ENCODE peak calls at places on chromosomes 5 and 9, in four cellular contexts. Y is HCT116, B is esophagus muscularis mucosa, F is endothelial cell of umbilical vein. M is an unnamed sample.

GRCh38 chr9:10678790-10679189 is 66.0 kb upstream of the PTPRD start:
- DNase-seq in Y (no peak), B (no peak), F (no peak), M (no peak)

GRCh38 chr5:147391781-147392180 is 118.1 kb downstream of the DPYSL3 start:
- DNase-seq in F (peak), Y (peak), B (no peak), M (peak)

GRCh38 chr5:3542158-3542557 is 53.5 kb upstream of the IRX1 start:
- DNase-seq in Y (no peak), B (peak), F (no peak), M (no peak)

GRCh38 chr9:128540630-128541355 is 11.6 kb upstream of the SPTAN1 start:
- DNase-seq in F (no peak), Y (no peak), B (no peak), M (no peak)

GRCh38 chr5:12951846-12952245 is 992.6 kb downstream of the DNAH5 start:
- DNase-seq in B (no peak), F (no peak), Y (no peak), M (no peak)

GRCh38 chr9:104875897-104876296 is 52.1 kb downstream of the ABCA1 start:
- DNase-seq in F (no peak), B (no peak), Y (no peak), M (no peak)

GRCh38 chr5:52269395-52269794 is 518.3 kb upstream of the ITGA1 start:
- DNase-seq in B (no peak), F (no peak), Y (no peak), M (no peak)

GRCh38 chr9:132026932-132027585 is 52.6 kb downstream of the MED27 start:
- DNase-seq in B (no peak), F (no peak), Y (no peak), M (no peak)

GRCh38 chr5:82313016-82313415 is 34.9 kb upstream of the RPS23 start:
- DNase-seq in F (no peak), Y (peak), B (no peak), M (no peak)

GRCh38 chr5:135979510-135979909 is 24.7 kb upstream of the LECT2 start:
- DNase-seq in F (peak), B (no peak), Y (no peak), M (no peak)

GRCh38 chr9:98285446-98285845 is 30.0 kb upstream of the TBC1D2 start:
- DNase-seq in F (no peak), B (no peak), Y (no peak), M (no peak)

GRCh38 chr9:89595646-89596045 is 9.2 kb upstream of the GADD45G start:
- DNase-seq in Y (no peak), B (peak), F (no peak), M (no peak)

GRCh38 chr9:2655411-2655901 is 33.9 kb downstream of the VLDLR start:
- DNase-seq in Y (no peak), B (no peak), F (peak), M (peak)

GRCh38 chr9:127129718-127130085 is 7.3 kb upstream of the ANGPTL2 start:
- DNase-seq in Y (no peak), F (no peak), B (no peak), M (no peak)

GRCh38 chr5:154191467-154192261 is 1.1 kb downstream of the GALNT10 start:
- DNase-seq in B (no peak), F (peak), Y (no peak), M (no peak)

GRCh38 chr9:121781701-121782464 is 130.4 kb downstream of the DAB2IP start:
- DNase-seq in Y (no peak), F (no peak), B (no peak), M (no peak)

GRCh38 chr5:35476046-35476445 is 141.6 kb upstream of the SPEF2 start:
- DNase-seq in B (no peak), F (no peak), Y (no peak), M (no peak)

GRCh38 chr5:96146675-96147074 is 185.0 kb upstream of the ELL2 start:
- DNase-seq in Y (peak), F (peak), B (no peak), M (no peak)

GRCh38 chr9:4497855-4498254 is 7.6 kb downstream of the SLC1A1 start:
- DNase-seq in B (no peak), F (peak), Y (no peak), M (no peak)

GRCh38 chr9:104872959-104873850 is 54.8 kb downstream of the ABCA1 start:
- DNase-seq in Y (no peak), B (peak), F (peak), M (peak)

GRCh38 chr5:55232194-55232984 is 1.0 kb downstream of the CCNO start:
- DNase-seq in B (peak), F (peak), Y (peak), M (no peak)

GRCh38 chr9:133528887-133529262 is 4.1 kb upstream of the MYMK start:
- DNase-seq in F (no peak), B (no peak), Y (no peak), M (no peak)

GRCh38 chr5:6733411-6734242 is 20.4 kb downstream of the TENT4A start:
- DNase-seq in F (peak), B (no peak), Y (no peak), M (no peak)

GRCh38 chr5:15105799-15106393 is 234.3 kb upstream of the ANKH start:
- DNase-seq in Y (peak), F (peak), B (no peak), M (peak)

GRCh38 chr5:89313804-89314588 is 431.0 kb upstream of the MEF2C start:
- DNase-seq in F (peak), Y (peak), B (no peak), M (no peak)

GRCh38 chr5:122156724-122157325 is 27.5 kb downstream of the ZNF474 start:
- DNase-seq in F (peak), B (no peak), Y (peak), M (no peak)

GRCh38 chr9:102069969-102070368 is 331.5 kb upstream of the GRIN3A start:
- DNase-seq in F (no peak), Y (no peak), B (no peak), M (no peak)

GRCh38 chr9:134591082-134591571 is 50.5 kb upstream of the COL5A1 start:
- DNase-seq in F (no peak), B (peak), Y (no peak), M (no peak)

GRCh38 chr9:134295101-134295745 is 31.0 kb upstream of the RXRA start:
- DNase-seq in F (no peak), B (no peak), Y (no peak), M (no peak)

GRCh38 chr5:40261984-40262383 is 417.7 kb upstream of the PTGER4 start:
- DNase-seq in B (no peak), Y (no peak), F (no peak), M (no peak)

GRCh38 chr9:16281707-16282106 is 588.8 kb downstream of the BNC2 start:
- DNase-seq in B (no peak), F (no peak), Y (no peak), M (no peak)

GRCh38 chr9:113361304-113362018 is 12.1 kb downstream of the BSPRY start:
- DNase-seq in F (peak), B (no peak), Y (no peak), M (no peak)

GRCh38 chr5:14263700-14264099 is 120.6 kb downstream of the TRIO start:
- DNase-seq in Y (no peak), F (no peak), B (no peak), M (no peak)

GRCh38 chr5:160479926-160480325 is 58.3 kb downstream of the PTTG1 start:
- DNase-seq in B (no peak), Y (no peak), F (peak), M (peak)

GRCh38 chr5:132268698-132269551 is 11.4 kb downstream of the PDLIM4 start:
- DNase-seq in B (peak), Y (no peak), F (no peak), M (no peak)

GRCh38 chr5:148684528-148684927 is 30.2 kb upstream of the HTR4 start:
- DNase-seq in Y (no peak), F (no peak), B (no peak), M (no peak)

GRCh38 chr5:148687871-148688270 is 33.5 kb upstream of the HTR4 start:
- DNase-seq in Y (no peak), B (no peak), F (no peak), M (no peak)

GRCh38 chr5:148688787-148689186 is 34.5 kb upstream of the HTR4 start:
- DNase-seq in F (no peak), Y (no peak), B (no peak), M (no peak)

GRCh38 chr5:148685520-148686134 is 31.3 kb upstream of the HTR4 start:
- DNase-seq in B (no peak), Y (no peak), F (no peak), M (no peak)

DNA sequence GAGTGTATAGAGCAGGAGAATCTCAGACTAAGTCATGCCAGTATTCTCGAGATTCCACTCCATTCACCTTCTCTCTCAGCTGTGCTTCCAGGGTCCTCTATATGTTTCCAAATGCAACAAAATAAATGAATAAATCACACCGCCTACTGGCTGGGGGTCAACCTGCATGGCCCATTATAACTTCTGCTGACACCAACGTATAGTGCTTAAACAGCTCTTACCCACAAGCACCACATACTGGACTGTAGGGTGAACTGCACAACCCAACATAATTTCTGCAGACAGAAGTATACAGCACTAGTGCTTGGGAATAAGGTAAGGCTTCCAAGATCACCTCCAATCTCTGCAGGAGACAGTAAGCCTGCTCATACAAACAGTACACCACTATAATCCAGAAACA is 33.1 kb upstream of the HTR4 start:
- DNase-seq in Y (peak), F (peak), B (no peak), M (peak)
- TF ChIP-seq POLR2AphosphoS5 in Y (no peak), F (no peak), B (no peak), M (no peak)

GRCh38 chr5:116575635-116576042 is 1.0 kb upstream of the SEMA6A start:
- DNase-seq in B (no peak), F (peak), Y (no peak), M (no peak)

GRCh38 chr5:116573279-116573616 is 1.4 kb downstream of the SEMA6A start:
- DNase-seq in F (peak), B (no peak), Y (no peak), M (no peak)

GRCh38 chr5:116572375-116573278 is 2.0 kb downstream of the SEMA6A start:
- DNase-seq in Y (no peak), F (peak), B (no peak), M (no peak)

GRCh38 chr5:116574682-116575634 is at the start of gene SEMA6A:
- DNase-seq in Y (peak), B (peak), F (peak), M (no peak)

DNA sequence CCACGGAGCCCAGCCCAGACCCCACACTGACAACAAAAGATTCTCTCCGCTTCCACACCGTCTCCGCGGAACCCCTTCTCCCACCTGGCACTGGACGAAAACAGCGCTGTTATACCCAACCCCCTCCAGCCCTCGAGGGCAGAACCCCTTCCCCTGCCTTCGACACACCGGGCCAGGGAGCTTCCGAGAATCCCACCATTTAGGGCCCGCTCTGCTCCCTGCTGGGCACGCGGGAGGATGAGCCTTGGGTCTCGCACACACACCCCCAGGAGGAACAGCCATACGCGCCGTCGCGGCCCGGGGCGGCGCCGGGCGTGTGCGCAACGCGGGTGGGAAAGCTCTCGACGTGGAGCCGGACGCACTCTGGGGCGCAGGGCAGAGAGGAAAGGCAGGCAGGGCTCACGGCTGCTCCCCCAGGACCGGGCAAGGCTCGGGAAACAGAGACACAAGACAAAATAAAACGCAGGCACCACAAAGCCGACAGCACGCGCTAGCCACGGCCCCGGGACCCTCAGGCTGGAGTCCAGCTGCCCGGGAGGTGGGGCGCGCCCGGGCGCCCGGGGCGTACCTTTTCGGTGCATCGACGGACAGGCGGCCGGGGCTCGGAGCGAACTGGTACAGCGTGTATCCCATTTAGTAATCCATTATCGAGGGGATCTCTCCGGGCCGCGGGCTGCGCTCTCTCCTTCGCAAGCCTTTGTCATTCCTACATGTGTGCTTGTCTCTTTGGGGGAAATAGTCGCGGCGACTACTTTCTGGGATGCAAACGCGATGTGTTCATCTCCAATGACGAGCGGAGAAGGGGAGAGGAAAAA is 799 bp downstream of the SEMA6A start:
- DNase-seq in Y (no peak), B (no peak), F (peak), M (no peak)
- TF ChIP-seq CTCF in Y (no peak), B (no peak), F (no peak), M (no peak)

GRCh38 chr5:125559296-125559695 is 812.9 kb upstream of the ZNF608 start:
- DNase-seq in Y (peak), F (peak), B (no peak), M (peak)
- TF ChIP-seq POLR2AphosphoS5 in Y (no peak), F (peak), B (no peak), M (peak)

DNA sequence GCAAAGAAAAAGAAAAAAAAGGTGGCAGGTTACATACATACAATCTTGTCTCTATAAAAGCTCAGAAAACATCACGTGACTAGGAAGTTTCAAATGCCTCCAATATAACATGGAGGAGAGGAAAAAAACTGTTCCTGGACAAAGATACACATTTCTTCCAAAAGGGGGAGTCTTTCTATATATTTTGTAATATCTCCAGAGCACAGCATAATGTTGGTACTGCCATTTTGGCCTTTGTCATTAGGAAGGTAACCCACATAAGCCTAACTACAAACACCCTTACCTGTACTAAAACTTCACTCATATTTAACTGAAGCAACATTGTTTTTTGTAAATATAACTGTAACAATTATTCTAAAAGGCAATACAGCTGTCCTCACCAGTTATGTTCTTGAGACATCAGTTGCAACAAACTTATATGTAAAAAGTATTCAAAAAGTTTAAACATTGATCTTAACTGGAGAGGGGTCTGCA is 1.2 kb upstream of the BTF3 start:
- DNase-seq in Y (peak), B (no peak), F (peak), M (peak)
- TF ChIP-seq CTCF in Y (peak), B (no peak), F (peak), M (peak)

GRCh38 chr5:176588297-176588696 is 21.7 kb downstream of the GPRIN1 start:
- DNase-seq in F (no peak), Y (no peak), B (no peak), M (no peak)

GRCh38 chr5:176587398-176587797 is 22.6 kb downstream of the GPRIN1 start:
- DNase-seq in B (no peak), F (no peak), Y (no peak), M (no peak)

GRCh38 chr5:176592573-176592972 is 17.4 kb downstream of the GPRIN1 start:
- DNase-seq in Y (no peak), F (no peak), B (no peak), M (no peak)

GRCh38 chr5:176589039-176589769 is 20.8 kb downstream of the GPRIN1 start:
- DNase-seq in Y (no peak), B (no peak), F (no peak), M (no peak)

GRCh38 chr5:176590035-176590729 is 19.8 kb downstream of the GPRIN1 start:
- DNase-seq in F (no peak), Y (no peak), B (no peak), M (no peak)
- TF ChIP-seq POLR2AphosphoS5 in F (no peak), Y (no peak), B (no peak), M (no peak)

GRCh38 chr9:130893250-130894101 is 3.1 kb downstream of the QRFP start:
- DNase-seq in Y (no peak), F (no peak), B (no peak), M (no peak)
- TF ChIP-seq CTCF in Y (peak), F (no peak), B (peak), M (no peak)

GRCh38 chr5:138536215-138536614 is 6.8 kb downstream of the ETF1 start:
- DNase-seq in Y (no peak), B (no peak), F (no peak), M (no peak)

GRCh38 chr5:138539791-138540190 is 3.2 kb downstream of the ETF1 start:
- DNase-seq in B (no peak), Y (no peak), F (no peak), M (no peak)

GRCh38 chr5:138536665-138537315 is 6.2 kb downstream of the ETF1 start:
- DNase-seq in F (peak), B (no peak), Y (no peak), M (no peak)

GRCh38 chr5:138541511-138541910 is 1.5 kb downstream of the ETF1 start:
- DNase-seq in B (no peak), F (no peak), Y (no peak), M (no peak)

DNA sequence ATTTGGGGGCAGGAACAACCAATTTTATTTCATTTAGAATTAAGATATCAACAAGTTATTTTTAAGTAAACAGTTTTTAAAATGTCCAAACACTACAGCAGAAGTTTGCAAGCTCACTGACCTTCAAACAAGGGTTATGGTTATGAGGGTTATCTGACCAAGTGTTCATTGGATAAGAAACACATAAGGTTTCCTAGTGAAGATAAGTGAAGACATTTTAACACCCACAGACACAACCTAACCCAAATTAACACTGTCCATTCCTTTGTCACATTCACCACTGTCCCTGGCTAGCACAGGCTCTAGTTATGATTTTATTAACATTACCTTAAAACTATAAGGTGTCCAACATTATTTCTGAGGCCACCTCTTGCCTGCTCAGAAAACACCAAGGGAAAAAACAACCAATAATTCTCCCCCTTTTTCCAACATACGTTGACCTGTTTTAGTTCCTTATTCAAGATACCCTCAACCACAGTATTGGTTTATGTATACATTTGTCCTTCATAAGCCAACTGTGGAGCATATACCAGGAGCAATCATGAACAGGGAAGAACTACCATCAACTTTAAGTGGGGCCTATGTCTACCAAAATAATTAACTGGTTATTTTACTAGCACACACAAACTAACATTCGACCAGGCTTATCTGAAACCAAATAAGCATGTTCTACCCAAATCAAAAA is 4.0 kb downstream of the ETF1 start:
- DNase-seq in Y (no peak), B (no peak), F (no peak), M (no peak)
- TF ChIP-seq POLR2AphosphoS5 in Y (no peak), B (no peak), F (no peak), M (no peak)

DNA sequence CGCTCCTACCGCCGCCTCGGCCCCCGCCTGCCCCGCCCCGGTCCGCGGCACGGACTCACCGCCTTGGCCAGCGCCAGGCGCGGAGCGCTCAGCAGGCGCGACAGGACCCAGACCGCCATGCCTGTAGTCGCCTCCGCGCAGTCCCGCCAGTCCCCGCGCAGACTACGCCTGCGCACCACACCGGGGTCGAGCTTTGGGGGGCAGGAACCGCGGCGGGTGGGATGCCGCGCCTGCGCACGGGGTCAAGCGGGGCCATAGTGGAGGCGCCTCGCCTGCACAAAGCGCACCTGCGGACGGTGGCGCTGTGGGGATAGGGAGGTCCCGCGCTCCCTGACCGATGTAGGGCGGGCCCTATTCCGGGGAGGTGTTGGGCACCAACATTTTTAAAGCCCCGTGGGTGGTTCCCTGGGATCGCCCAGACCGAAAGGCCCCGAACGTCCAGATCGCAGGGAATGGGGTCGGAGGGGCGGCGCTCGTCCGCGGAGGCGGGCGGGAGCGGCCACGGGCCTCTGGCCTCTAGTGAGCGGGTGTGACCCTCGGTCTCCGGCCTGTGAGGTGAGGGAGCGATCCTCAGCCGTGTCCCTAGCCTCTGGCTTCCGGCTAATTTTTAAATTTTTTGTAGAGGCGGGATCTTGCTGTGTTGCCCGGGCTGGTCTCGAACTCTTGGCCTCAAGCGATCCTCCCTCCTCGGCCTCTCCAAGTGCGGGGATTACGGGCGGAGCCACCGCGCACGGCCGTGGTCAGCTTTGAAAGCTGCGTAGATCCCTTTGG is 70.8 kb upstream of the LPCAT1 start:
- DNase-seq in F (peak), B (no peak), Y (peak), M (peak)
- TF ChIP-seq CTCF in F (peak), B (peak), Y (peak), M (peak)

M was measured in Panc1.